ENCODE peak calls at places on chromosomes 2 and 18, in four cellular contexts. X is lung, B is heart right ventricle, Q is AG10803. R is an unnamed sample.

GRCh38 chr2:235135990-235136561 is 184.3 kb downstream of the SH3BP4 start:
- DNase-seq in X (peak; percentile 84), B (peak; percentile 80), Q (peak; percentile 80), R (peak; percentile 84)

GRCh38 chr2:30691091-30691947 is 115.9 kb downstream of the CAPN13 start:
- DNase-seq in X (peak; percentile 22), B (no peak), Q (no peak), R (no peak)

GRCh38 chr2:95159690-95160449 is at the start of gene ZNF514:
- DNase-seq in X (peak; percentile 75), B (peak; percentile 84), Q (peak; percentile 72), R (peak; percentile 57)

GRCh38 chr2:19369341-19369955 is 11.0 kb upstream of the OSR1 start:
- DNase-seq in X (no peak), B (no peak), Q (peak; percentile 50), R (peak; percentile 74)

GRCh38 chr2:144015036-144015435 is 504.9 kb downstream of the ZEB2 start:
- DNase-seq in X (no peak), B (no peak), Q (no peak), R (no peak)

GRCh38 chr2:41482659-41483058 is 565.2 kb upstream of the PKDCC start:
- DNase-seq in X (no peak), B (no peak), Q (no peak), R (no peak)

GRCh38 chr18:3119401-3120323 is 100.1 kb downstream of the MYOM1 start:
- DNase-seq in X (peak; percentile 39), B (no peak), Q (no peak), R (no peak)

GRCh38 chr18:23547806-23548205 is 38.5 kb downstream of the NPC1 start:
- DNase-seq in X (no peak), B (no peak), Q (peak; percentile 58), R (no peak)

GRCh38 chr2:31270136-31270535 is 36.2 kb downstream of the EHD3 start:
- DNase-seq in X (no peak), B (no peak), Q (peak; percentile 65), R (peak; percentile 39)

GRCh38 chr18:58336605-58337004 is 292.3 kb downstream of the ALPK2 start:
- DNase-seq in X (no peak), B (no peak), Q (no peak), R (no peak)

GRCh38 chr2:171479154-171479814 is 43.0 kb upstream of the CYBRD1 start:
- DNase-seq in X (no peak), B (no peak), Q (no peak), R (no peak)

GRCh38 chr2:8455236-8456148 is 226.4 kb upstream of the ID2 start:
- DNase-seq in X (no peak), B (peak; percentile 44), Q (no peak), R (no peak)

GRCh38 chr18:54279477-54280205 is 10.3 kb downstream of the POLI start:
- DNase-seq in X (no peak), B (no peak), Q (no peak), R (no peak)

GRCh38 chr2:141522702-141523101 is 608.1 kb downstream of the LRP1B start:
- DNase-seq in X (no peak), B (no peak), Q (no peak), R (no peak)

GRCh38 chr2:169672403-169672802 is 21.8 kb downstream of the CFAP210 start:
- DNase-seq in X (no peak), B (no peak), Q (no peak), R (no peak)

GRCh38 chr2:29110916-29111315 is 4.3 kb upstream of the CLIP4 start:
- DNase-seq in X (no peak), B (no peak), Q (no peak), R (peak; percentile 17)

GRCh38 chr2:1653137-1653789 is 91.1 kb downstream of the PXDN start:
- DNase-seq in X (peak; percentile 51), B (peak; percentile 59), Q (peak; percentile 99), R (peak; percentile 98)

GRCh38 chr18:45503988-45504387 is 111.3 kb upstream of the SLC14A2 start:
- DNase-seq in X (no peak), B (no peak), Q (no peak), R (no peak)

GRCh38 chr18:8339958-8340357 is 269.3 kb upstream of the RAB12 start:
- DNase-seq in X (no peak), B (peak; percentile 44), Q (no peak), R (no peak)

GRCh38 chr18:9619545-9619944 is 5.2 kb upstream of the PPP4R1 start:
- DNase-seq in X (no peak), B (no peak), Q (peak; percentile 65), R (peak; percentile 86)

GRCh38 chr2:149579972-149580882 is 7.3 kb downstream of the MMADHC start:
- DNase-seq in X (no peak), B (no peak), Q (peak; percentile 33), R (no peak)

GRCh38 chr2:196453613-196454047 is 185.9 kb upstream of the CCDC150 start:
- DNase-seq in X (no peak), B (no peak), Q (peak; percentile 55), R (peak; percentile 87)

GRCh38 chr18:25164837-25165791 is 186.9 kb downstream of the ZNF521 start:
- DNase-seq in X (no peak), B (no peak), Q (peak; percentile 66), R (peak; percentile 26)

GRCh38 chr2:185381631-185382030 is 357.0 kb upstream of the FSIP2 start:
- DNase-seq in X (no peak), B (no peak), Q (no peak), R (no peak)

GRCh38 chr2:174568425-174568824 is 29.2 kb downstream of the WIPF1 start:
- DNase-seq in X (no peak), B (no peak), Q (no peak), R (no peak)

GRCh38 chr2:119605096-119605495 is 60.8 kb downstream of the CFAP221 start:
- DNase-seq in X (no peak), B (no peak), Q (no peak), R (no peak)

GRCh38 chr2:230205034-230205433 is 14.8 kb downstream of the SP110 start:
- DNase-seq in X (no peak), B (no peak), Q (no peak), R (no peak)
- H3K4me3 ChIP-seq in X (no peak overlapping the region), B (no peak overlapping the region), Q (no peak overlapping the region), R (no peak overlapping the region)

DNA sequence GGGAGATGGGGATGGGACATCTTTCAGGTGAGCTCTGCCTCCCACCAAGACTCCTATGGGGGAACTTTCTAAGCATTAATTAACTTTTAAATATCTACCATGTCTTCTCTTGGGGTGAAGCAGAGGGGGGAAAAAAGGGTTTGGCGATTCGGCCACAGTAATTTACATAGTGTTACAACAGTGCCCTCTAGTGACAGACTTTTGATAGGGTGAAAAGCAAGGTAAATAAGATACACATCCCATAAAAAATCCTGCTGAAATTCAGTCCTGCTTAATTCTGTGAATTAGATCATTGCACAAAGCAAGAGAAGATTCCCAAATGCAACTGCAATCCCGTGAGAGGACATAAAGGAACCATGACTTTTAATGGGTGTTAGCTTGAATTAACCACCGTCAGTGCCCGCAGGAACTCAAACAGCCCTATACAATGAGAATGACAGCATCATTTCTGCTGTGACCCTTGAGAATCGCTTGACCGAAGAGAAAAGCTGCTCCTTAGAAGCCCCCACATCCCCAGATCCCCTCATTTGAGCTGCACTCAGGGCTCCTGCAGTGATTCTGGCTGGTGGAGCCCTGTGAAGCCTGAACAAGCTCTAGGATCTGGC is 32.8 kb downstream of the FAM124B start:
- DNase-seq in X (no peak), B (no peak), Q (peak; percentile 50), R (peak; percentile 71)
- TF ChIP-seq CTCF in X (peak; percentile 29), B (peak; percentile 79), Q (peak; percentile 74), R (peak; percentile 69)

GRCh38 chr2:205245652-205246051 is 436.6 kb upstream of the NRP2 start:
- DNase-seq in X (no peak), B (no peak), Q (peak; percentile 75), R (peak; percentile 91)

GRCh38 chr2:205245001-205245400 is 437.3 kb upstream of the NRP2 start:
- DNase-seq in X (no peak), B (no peak), Q (peak; percentile 36), R (peak; percentile 58)
- H3K4me3 ChIP-seq in X (no peak overlapping the region), B (no peak overlapping the region), Q (no peak overlapping the region), R (no peak overlapping the region)

GRCh38 chr18:26185267-26185666 is 41.0 kb upstream of the TAF4B start:
- DNase-seq in X (no peak), B (no peak), Q (no peak), R (peak; percentile 1)
- TF ChIP-seq CTCF in X (no peak), B (no peak), Q (no peak), R (peak; percentile 27)

DNA sequence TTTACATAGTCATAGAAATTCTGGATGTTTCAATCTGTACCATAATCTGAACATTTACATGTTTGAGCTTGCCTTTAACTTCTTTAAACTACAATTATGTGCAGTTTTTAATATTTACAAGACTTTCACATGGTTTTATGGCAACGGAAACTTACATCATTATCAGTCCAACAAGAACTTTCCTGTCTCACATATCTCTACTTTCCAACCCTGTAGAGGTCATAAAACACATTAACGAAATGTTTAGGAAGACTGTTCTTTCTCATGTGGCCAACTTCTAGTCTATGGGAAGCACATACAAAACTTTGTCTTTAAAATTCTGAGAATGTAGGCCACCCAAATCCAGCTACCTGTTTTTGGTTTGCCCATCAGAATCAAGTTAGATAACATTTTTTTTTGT is 693.1 kb downstream of the KCNJ3 start:
- DNase-seq in X (no peak), B (no peak), Q (no peak), R (no peak)
- H3K4me3 ChIP-seq in X (no peak overlapping the region), B (no peak overlapping the region), Q (no peak overlapping the region), R (no peak overlapping the region)

R was measured in fibroblast of the aortic adventitia.